ENCODE peak calls at places on chromosomes 7 and 10, in four cellular contexts. One of them, this sample, is unnamed.

GRCh38 chr7:132773527-132773956 is 197.3 kb upstream of the PLXNA4 start:
- DNase-seq in fibroblast of lung: peak; percentile 42
- DNase-seq in Ammon's horn: no peak
- DNase-seq in C1 segment of cervical spinal cord: no peak
- DNase-seq in this sample: no peak

GRCh38 chr10:46552526-46553237 is 3.8 kb downstream of the GPRIN2 start:
- DNase-seq in Ammon's horn: no peak
- DNase-seq in C1 segment of cervical spinal cord: no peak
- DNase-seq in fibroblast of lung: no peak
- DNase-seq in this sample: no peak

GRCh38 chr10:102773986-102774385 is 30.2 kb downstream of the WBP1L start:
- DNase-seq in C1 segment of cervical spinal cord: no peak
- DNase-seq in fibroblast of lung: peak; percentile 50
- DNase-seq in Ammon's horn: peak; percentile 65
- DNase-seq in this sample: no peak

GRCh38 chr7:136086712-136087111 is 109.6 kb upstream of the MTPN start:
- DNase-seq in C1 segment of cervical spinal cord: no peak
- DNase-seq in fibroblast of lung: peak; percentile 94
- DNase-seq in Ammon's horn: peak; percentile 91
- DNase-seq in this sample: peak; percentile 89

GRCh38 chr10:13977861-13978843 is 352.6 kb downstream of the FRMD4A start:
- DNase-seq in fibroblast of lung: peak; percentile 96
- DNase-seq in Ammon's horn: no peak
- DNase-seq in C1 segment of cervical spinal cord: no peak
- DNase-seq in this sample: no peak

GRCh38 chr7:131613909-131614308 is 57.5 kb upstream of the PODXL start:
- DNase-seq in fibroblast of lung: no peak
- DNase-seq in C1 segment of cervical spinal cord: no peak
- DNase-seq in Ammon's horn: no peak
- DNase-seq in this sample: no peak

GRCh38 chr10:75246506-75246905 is 10.7 kb upstream of the COMTD1 start:
- DNase-seq in C1 segment of cervical spinal cord: no peak
- DNase-seq in fibroblast of lung: no peak
- DNase-seq in Ammon's horn: no peak
- DNase-seq in this sample: no peak

GRCh38 chr7:122183106-122183505 is 39.1 kb upstream of the AASS start:
- DNase-seq in fibroblast of lung: no peak
- DNase-seq in Ammon's horn: no peak
- DNase-seq in C1 segment of cervical spinal cord: no peak
- DNase-seq in this sample: no peak

GRCh38 chr10:124092270-124093075 is 925 bp downstream of the CHST15 start:
- DNase-seq in C1 segment of cervical spinal cord: no peak
- DNase-seq in fibroblast of lung: peak; percentile 50
- DNase-seq in Ammon's horn: peak; percentile 34
- DNase-seq in this sample: peak; percentile 35

GRCh38 chr10:70879244-70879643 is 9.1 kb downstream of the PCBD1 start:
- DNase-seq in Ammon's horn: no peak
- DNase-seq in fibroblast of lung: peak; percentile 39
- DNase-seq in C1 segment of cervical spinal cord: no peak
- DNase-seq in this sample: no peak

GRCh38 chr7:116859323-116859722 is 3.1 kb upstream of the CAPZA2 start:
- DNase-seq in fibroblast of lung: peak; percentile 79
- DNase-seq in C1 segment of cervical spinal cord: no peak
- DNase-seq in Ammon's horn: no peak
- DNase-seq in this sample: no peak

GRCh38 chr7:72785166-72785955 is 42.6 kb downstream of the TYW1B start:
- DNase-seq in C1 segment of cervical spinal cord: no peak
- DNase-seq in Ammon's horn: no peak
- DNase-seq in fibroblast of lung: peak; percentile 75
- DNase-seq in this sample: no peak

GRCh38 chr10:77756319-77757232 is 119.0 kb upstream of the KCNMA1 start:
- DNase-seq in fibroblast of lung: peak; percentile 66
- DNase-seq in C1 segment of cervical spinal cord: no peak
- DNase-seq in Ammon's horn: peak; percentile 57
- DNase-seq in this sample: peak; percentile 79

GRCh38 chr10:73744690-73744994 is 470 bp downstream of the SEC24C start:
- DNase-seq in Ammon's horn: no peak
- DNase-seq in C1 segment of cervical spinal cord: no peak
- DNase-seq in fibroblast of lung: peak; percentile 64
- DNase-seq in this sample: peak; percentile 78

GRCh38 chr10:73887038-73888015 is 13.0 kb upstream of the CAMK2G start:
- DNase-seq in C1 segment of cervical spinal cord: no peak
- DNase-seq in Ammon's horn: peak; percentile 75
- DNase-seq in fibroblast of lung: peak; percentile 93
- DNase-seq in this sample: peak; percentile 92

GRCh38 chr10:26215923-26216576 is 524 bp upstream of the GAD2 start:
- DNase-seq in C1 segment of cervical spinal cord: no peak
- DNase-seq in fibroblast of lung: peak; percentile 35
- DNase-seq in Ammon's horn: no peak
- DNase-seq in this sample: peak; percentile 72

GRCh38 chr10:79146611-79147130 is 77.9 kb downstream of the ZMIZ1 start:
- DNase-seq in Ammon's horn: peak; percentile 83
- DNase-seq in C1 segment of cervical spinal cord: no peak
- DNase-seq in fibroblast of lung: no peak
- DNase-seq in this sample: no peak

GRCh38 chr7:40827217-40828085 is 692.6 kb downstream of the SUGCT start:
- DNase-seq in Ammon's horn: no peak
- DNase-seq in fibroblast of lung: peak; percentile 63
- DNase-seq in C1 segment of cervical spinal cord: no peak
- DNase-seq in this sample: no peak

GRCh38 chr10:79446451-79447020 is 1.1 kb upstream of the ZCCHC24 start:
- DNase-seq in C1 segment of cervical spinal cord: no peak
- DNase-seq in Ammon's horn: peak; percentile 46
- DNase-seq in fibroblast of lung: no peak
- DNase-seq in this sample: no peak

GRCh38 chr7:92916751-92917369 is 80.5 kb upstream of the CDK6 start:
- DNase-seq in fibroblast of lung: peak; percentile 91
- DNase-seq in Ammon's horn: no peak
- DNase-seq in C1 segment of cervical spinal cord: no peak
- DNase-seq in this sample: peak; percentile 27

GRCh38 chr10:101565936-101566332 is 22.1 kb downstream of the POLL start:
- DNase-seq in C1 segment of cervical spinal cord: no peak
- DNase-seq in Ammon's horn: no peak
- DNase-seq in fibroblast of lung: no peak
- DNase-seq in this sample: no peak

GRCh38 chr10:113335603-113336002 is 217.2 kb upstream of the HABP2 start:
- DNase-seq in C1 segment of cervical spinal cord: no peak
- DNase-seq in Ammon's horn: no peak
- DNase-seq in fibroblast of lung: peak; percentile 55
- DNase-seq in this sample: no peak

GRCh38 chr7:75866497-75867389 is 12.1 kb upstream of the RHBDD2 start:
- DNase-seq in C1 segment of cervical spinal cord: peak; percentile 1
- DNase-seq in Ammon's horn: peak; percentile 86
- DNase-seq in fibroblast of lung: peak; percentile 50
- DNase-seq in this sample: peak; percentile 56

GRCh38 chr10:44963772-44964633 is 4.4 kb downstream of the RASSF4 start:
- DNase-seq in C1 segment of cervical spinal cord: peak; percentile 70
- DNase-seq in fibroblast of lung: peak; percentile 34
- DNase-seq in Ammon's horn: peak; percentile 98
- DNase-seq in this sample: no peak

GRCh38 chr10:103493362-103493871 is at the start of gene NEURL1:
- DNase-seq in fibroblast of lung: no peak
- DNase-seq in C1 segment of cervical spinal cord: no peak
- DNase-seq in Ammon's horn: peak; percentile 36
- DNase-seq in this sample: peak; percentile 55

GRCh38 chr7:136076954-136077353 is 99.8 kb upstream of the MTPN start:
- DNase-seq in C1 segment of cervical spinal cord: no peak
- DNase-seq in fibroblast of lung: no peak
- DNase-seq in Ammon's horn: no peak
- DNase-seq in this sample: no peak

GRCh38 chr10:128018236-128018635 is 108.0 kb downstream of the MKI67 start:
- DNase-seq in fibroblast of lung: no peak
- DNase-seq in C1 segment of cervical spinal cord: no peak
- DNase-seq in Ammon's horn: no peak
- DNase-seq in this sample: no peak

GRCh38 chr7:105336009-105336408 is 52.7 kb downstream of the SRPK2 start:
- DNase-seq in Ammon's horn: no peak
- DNase-seq in fibroblast of lung: no peak
- DNase-seq in C1 segment of cervical spinal cord: no peak
- DNase-seq in this sample: peak; percentile 29

GRCh38 chr7:157016352-157017041 is 6.0 kb upstream of the MNX1 start:
- DNase-seq in Ammon's horn: no peak
- DNase-seq in C1 segment of cervical spinal cord: no peak
- DNase-seq in fibroblast of lung: no peak
- DNase-seq in this sample: no peak

GRCh38 chr10:72050873-72051272 is 37.5 kb downstream of the SPOCK2 start:
- DNase-seq in fibroblast of lung: no peak
- DNase-seq in Ammon's horn: no peak
- DNase-seq in C1 segment of cervical spinal cord: no peak
- DNase-seq in this sample: no peak

GRCh38 chr7:582081-582835 is 62.6 kb upstream of the PDGFA start:
- DNase-seq in C1 segment of cervical spinal cord: no peak
- DNase-seq in Ammon's horn: no peak
- DNase-seq in fibroblast of lung: no peak
- DNase-seq in this sample: no peak

GRCh38 chr10:69389827-69390490 is 26.8 kb downstream of the TACR2 start:
- DNase-seq in C1 segment of cervical spinal cord: no peak
- DNase-seq in fibroblast of lung: peak; percentile 55
- DNase-seq in Ammon's horn: no peak
- DNase-seq in this sample: peak; percentile 72